ENCODE peak calls at places on chromosomes 13 and 19, in six cellular contexts. E is tibial nerve, M is WERI-Rb-1, A is fibroblast of mammary gland, H is H9, J is upper lobe of right lung. R is an unnamed sample.

GRCh38 chr13:35736876-35737275 is 260.4 kb upstream of the MAB21L1 start:
- DNase-seq in E (no peak), M (no peak), A (no peak), H (no peak), J (no peak), R (no peak)

GRCh38 chr13:47843005-47843404 is 158.1 kb downstream of the SUCLA2 start:
- DNase-seq in E (no peak), M (no peak), A (no peak), H (no peak), J (no peak), R (no peak)

GRCh38 chr13:30639671-30640070 is 22.0 kb downstream of the USPL1 start:
- DNase-seq in E (no peak), M (no peak), A (peak), H (no peak), J (no peak), R (no peak)

GRCh38 chr19:22945560-22945959 is 57.4 kb downstream of the ZNF728 start:
- DNase-seq in E (no peak), M (no peak), A (peak), H (no peak), J (no peak), R (no peak)

GRCh38 chr13:103188688-103189326 is 122.6 kb upstream of the SLC10A2 start:
- DNase-seq in E (no peak), M (no peak), A (peak), H (no peak), J (no peak), R (no peak)

GRCh38 chr19:35546532-35546931 is 1.1 kb downstream of the TMEM147 start:
- DNase-seq in E (no peak), M (no peak), A (no peak), H (no peak), J (no peak), R (no peak)

GRCh38 chr13:97307544-97307881 is 85.4 kb downstream of the MBNL2 start:
- DNase-seq in E (no peak), M (no peak), A (no peak), H (no peak), J (no peak), R (no peak)

GRCh38 chr13:109196896-109197295 is 567.5 kb downstream of the MYO16 start:
- DNase-seq in E (no peak), M (peak), A (no peak), H (peak), J (no peak), R (no peak)

GRCh38 chr13:36282818-36283432 is 14.7 kb downstream of the CCDC169 start:
- DNase-seq in E (no peak), M (no peak), A (peak), H (no peak), J (no peak), R (no peak)

GRCh38 chr19:1502433-1503088 is 10.3 kb downstream of the ADAMTSL5 start:
- DNase-seq in E (no peak), M (no peak), A (no peak), H (no peak), J (no peak), R (no peak)

GRCh38 chr19:32318884-32319520 is 26.4 kb upstream of the ZNF507 start:
- DNase-seq in E (no peak), M (peak), A (no peak), H (peak), J (no peak), R (no peak)

GRCh38 chr13:66914155-66914554 is 316.0 kb downstream of the PCDH9 start:
- DNase-seq in E (no peak), M (no peak), A (no peak), H (no peak), J (no peak), R (no peak)

GRCh38 chr13:49812806-49813205 is 20.3 kb upstream of the KPNA3 start:
- DNase-seq in E (no peak), M (no peak), A (no peak), H (no peak), J (no peak), R (no peak)

GRCh38 chr19:33568706-33569105 is 47.1 kb upstream of the PEPD start:
- DNase-seq in E (no peak), M (no peak), A (no peak), H (no peak), J (no peak), R (no peak)

GRCh38 chr13:23796546-23796945 is 92.7 kb downstream of the MIPEP start:
- DNase-seq in E (no peak), M (no peak), A (no peak), H (no peak), J (no peak), R (no peak)

GRCh38 chr13:44921931-44922758 is 67.1 kb downstream of the NUFIP1 start:
- DNase-seq in E (peak), M (no peak), A (peak), H (no peak), J (no peak), R (no peak)

GRCh38 chr19:23527797-23528196 is 132.5 kb upstream of the ZNF91 start:
- DNase-seq in E (no peak), M (no peak), A (no peak), H (no peak), J (no peak), R (no peak)

GRCh38 chr19:6489278-6490061 is 7.9 kb upstream of the DENND1C start:
- DNase-seq in E (no peak), M (no peak), A (no peak), H (no peak), J (no peak), R (no peak)
- TF ChIP-seq CTCF in E (no peak), M (no peak), A (no peak), H (no peak), J (no peak), R (no peak)

DNA sequence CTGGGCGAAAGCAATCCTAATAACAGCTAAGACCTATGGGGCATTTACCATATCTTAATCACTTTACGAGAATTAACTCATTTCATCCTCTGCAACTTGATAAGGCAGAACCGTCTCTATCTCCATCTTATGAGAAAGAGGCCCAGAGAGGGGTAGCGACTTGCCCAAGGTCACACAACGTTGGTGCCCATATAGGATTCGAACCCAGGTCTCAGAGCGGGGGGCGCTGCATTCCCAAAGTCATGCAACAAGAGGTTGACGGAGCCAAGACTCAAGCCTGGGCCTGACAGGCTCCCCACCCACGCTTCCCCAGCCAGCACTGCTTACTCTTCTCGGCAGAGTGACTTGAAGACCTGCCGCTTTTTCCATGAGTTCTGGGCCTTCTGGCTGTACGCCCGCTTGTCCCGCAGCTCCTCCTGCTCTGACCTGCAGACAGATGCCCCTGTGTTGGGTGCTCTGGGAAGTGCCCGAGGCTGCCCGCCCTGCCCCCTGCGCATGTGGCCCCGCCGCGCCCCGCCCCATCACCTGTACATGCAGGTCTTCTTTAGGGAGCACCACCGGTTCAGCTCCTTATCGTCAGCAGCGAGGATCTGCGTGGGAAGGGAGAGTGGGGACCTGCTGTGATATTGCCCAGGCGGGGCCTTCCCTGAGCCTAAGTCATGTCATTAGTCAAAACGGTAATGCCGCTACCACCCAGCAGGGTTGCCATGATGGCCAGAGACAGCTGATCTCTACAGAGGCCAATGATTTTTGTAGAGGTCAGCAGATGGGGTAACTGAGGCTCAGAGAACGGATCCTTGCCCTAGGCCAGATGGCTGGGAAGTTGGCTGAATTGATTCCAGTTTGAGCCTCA is 10.8 kb downstream of the KRI1 start:
- DNase-seq in E (no peak), M (peak), A (no peak), H (no peak), J (no peak), R (no peak)
- TF ChIP-seq CTCF in E (no peak), M (peak), A (no peak), H (peak), J (no peak), R (no peak)

GRCh38 chr13:65882810-65883209 is 1347.3 kb downstream of the PCDH9 start:
- DNase-seq in E (no peak), M (no peak), A (no peak), H (no peak), J (no peak), R (no peak)
- TF ChIP-seq CTCF in E (no peak), M (no peak), A (peak), H (peak), J (no peak), R (no peak)

GRCh38 chr19:47813995-47814328 is 7.8 kb upstream of the CRX start:
- DNase-seq in E (no peak), M (peak), A (no peak), H (no peak), J (no peak), R (no peak)
- TF ChIP-seq CTCF in E (no peak), M (no peak), A (no peak), H (no peak), J (no peak), R (no peak)

GRCh38 chr19:49570138-49570856 is 10.1 kb downstream of the NOSIP start:
- DNase-seq in E (no peak), M (peak), A (peak), H (peak), J (no peak), R (peak)

GRCh38 chr19:49573451-49573850 is 6.9 kb downstream of the NOSIP start:
- DNase-seq in E (no peak), M (no peak), A (peak), H (no peak), J (no peak), R (no peak)

GRCh38 chr19:49574206-49574755 is 6.1 kb downstream of the NOSIP start:
- DNase-seq in E (no peak), M (no peak), A (peak), H (no peak), J (no peak), R (no peak)

GRCh38 chr19:49573009-49573408 is 7.3 kb downstream of the NOSIP start:
- DNase-seq in E (no peak), M (no peak), A (no peak), H (no peak), J (no peak), R (no peak)

DNA sequence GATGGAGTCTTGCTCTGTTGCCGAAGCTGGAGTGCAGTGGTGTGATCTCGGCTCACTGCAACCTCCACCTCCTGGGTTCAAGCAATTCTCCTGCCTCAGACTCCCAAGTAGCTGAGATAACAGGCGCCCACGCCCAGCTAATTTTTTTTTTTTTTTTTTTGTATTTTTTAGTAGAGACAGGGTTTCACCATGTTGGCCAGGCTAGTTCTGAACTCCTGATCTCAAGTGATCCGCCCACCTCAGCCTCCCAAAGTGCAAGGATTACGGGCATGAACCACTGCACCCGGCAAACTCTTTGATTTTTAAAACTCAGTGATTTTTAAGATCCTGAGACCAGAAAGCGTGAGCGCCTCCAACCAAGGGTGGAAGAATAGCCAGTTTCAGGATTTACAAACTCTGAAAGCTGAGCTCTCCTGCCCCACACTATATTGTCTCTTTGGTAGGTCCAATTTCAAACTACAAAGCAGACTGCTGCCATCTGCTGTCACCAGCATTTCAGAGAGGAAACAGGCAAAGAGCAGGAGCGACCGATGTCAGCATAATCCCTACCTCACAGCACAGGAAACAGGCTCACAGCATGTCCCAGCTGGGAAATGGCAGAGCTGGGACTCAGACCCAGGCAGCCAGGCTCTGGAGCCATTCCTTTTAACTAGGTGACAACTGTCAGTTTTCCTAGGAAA is 9.2 kb downstream of the NOSIP start:
- DNase-seq in E (no peak), M (peak), A (no peak), H (peak), J (no peak), R (no peak)
- TF ChIP-seq CTCF in E (no peak), M (peak), A (no peak), H (peak), J (peak), R (no peak)

GRCh38 chr19:52464798-52465470 is 11.6 kb downstream of the ZNF578 start:
- DNase-seq in E (no peak), M (peak), A (no peak), H (peak), J (no peak), R (no peak)
- TF ChIP-seq CTCF in E (no peak), M (peak), A (no peak), H (peak), J (no peak), R (no peak)

GRCh38 chr13:75219479-75220237 is 262.3 kb downstream of the TBC1D4 start:
- DNase-seq in E (peak), M (peak), A (peak), H (peak), J (peak), R (peak)
- TF ChIP-seq CTCF in E (peak), M (peak), A (peak), H (peak), J (peak), R (peak)

R was measured in natural killer cell.